ENCODE peak calls at places on chromosomes 1 and 21, in seven cellular contexts. J is cardiac muscle cell; W is pancreas; U is cardiac fibroblast; X is left cardiac atrium; I is neural crest cell; E is CD4-positive, alpha-beta T cell. N is an unnamed sample.

GRCh38 chr1:9145021-9145668 is 16.2 kb upstream of the GPR157 start:
- DNase-seq in J (no peak), W (no peak), U (peak), X (no peak), I (no peak), E (no peak), N (peak)

GRCh38 chr1:106986603-106987002 is 69.9 kb upstream of the PRMT6 start:
- DNase-seq in J (no peak), W (no peak), U (no peak), X (no peak), I (no peak), E (no peak), N (no peak)

GRCh38 chr1:166114419-166114818 is 52.4 kb downstream of the FAM78B start:
- DNase-seq in J (no peak), W (no peak), U (no peak), X (no peak), I (no peak), E (no peak), N (no peak)

GRCh38 chr1:84492726-84493125 is 13.5 kb upstream of the SPATA1 start:
- DNase-seq in J (peak), W (no peak), U (no peak), X (no peak), I (no peak), E (no peak), N (peak)

GRCh38 chr21:28883931-28884330 is 108.7 kb downstream of the LTN1 start:
- DNase-seq in J (no peak), W (no peak), U (no peak), X (no peak), I (no peak), E (no peak), N (no peak)

GRCh38 chr21:25582888-25583287 is 24.4 kb downstream of the MRPL39 start:
- DNase-seq in J (no peak), W (no peak), U (no peak), X (no peak), I (no peak), E (no peak), N (no peak)

GRCh38 chr1:181094813-181095212 is 6.3 kb downstream of the IER5 start:
- DNase-seq in J (peak), W (no peak), U (peak), X (no peak), I (no peak), E (no peak), N (peak)

GRCh38 chr1:213409971-213410370 is 358.9 kb downstream of the RPS6KC1 start:
- DNase-seq in J (no peak), W (no peak), U (no peak), X (no peak), I (no peak), E (no peak), N (no peak)

GRCh38 chr21:32329776-32330175 is 31.1 kb downstream of the MRAP start:
- DNase-seq in J (no peak), W (no peak), U (peak), X (no peak), I (no peak), E (no peak), N (no peak)

GRCh38 chr1:46480959-46481646 is 8.5 kb upstream of the DMBX1 start:
- DNase-seq in J (no peak), W (no peak), U (peak), X (no peak), I (no peak), E (no peak), N (peak)

GRCh38 chr1:203117611-203118575 is 9.6 kb upstream of the ADORA1 start:
- DNase-seq in J (peak), W (peak), U (peak), X (peak), I (peak), E (peak), N (peak)

GRCh38 chr1:228902781-228903572 is 167.7 kb downstream of the RHOU start:
- DNase-seq in J (no peak), W (peak), U (peak), X (peak), I (no peak), E (no peak), N (peak)

GRCh38 chr1:236522937-236523703 is 662 bp upstream of the LGALS8 start:
- DNase-seq in J (no peak), W (peak), U (no peak), X (peak), I (no peak), E (no peak), N (no peak)

GRCh38 chr1:89309828-89310227 is 37.2 kb upstream of the GBP5 start:
- DNase-seq in J (no peak), W (no peak), U (no peak), X (no peak), I (no peak), E (no peak), N (no peak)

GRCh38 chr1:155093938-155094621 is 15.4 kb downstream of the EFNA3 start:
- DNase-seq in J (peak), W (peak), U (peak), X (peak), I (no peak), E (no peak), N (peak)

GRCh38 chr1:3652538-3653285 is 396 bp downstream of the TP73 start:
- DNase-seq in J (no peak), W (peak), U (no peak), X (no peak), I (no peak), E (no peak), N (no peak)

GRCh38 chr1:8347635-8348034 is 29.7 kb downstream of the SLC45A1 start:
- DNase-seq in J (no peak), W (no peak), U (no peak), X (no peak), I (no peak), E (no peak), N (no peak)

GRCh38 chr1:143691400-143691891 is 280.3 kb downstream of the FAM72C start:
- DNase-seq in J (no peak), W (no peak), U (peak), X (no peak), I (no peak), E (no peak), N (no peak)

GRCh38 chr21:15441060-15441493 is 288.7 kb upstream of the USP25 start:
- DNase-seq in J (no peak), W (no peak), U (no peak), X (no peak), I (peak), E (no peak), N (no peak)

GRCh38 chr1:218671573-218671972 is 326.4 kb downstream of the TGFB2 start:
- DNase-seq in J (no peak), W (no peak), U (peak), X (no peak), I (no peak), E (no peak), N (no peak)

GRCh38 chr1:34130306-34130705 is 34.7 kb downstream of the CSMD2 start:
- DNase-seq in J (no peak), W (no peak), U (no peak), X (no peak), I (no peak), E (no peak), N (no peak)

GRCh38 chr1:53738205-53739108 is 507 bp downstream of the GLIS1 start:
- DNase-seq in J (peak), W (peak), U (no peak), X (no peak), I (no peak), E (no peak), N (peak)